ENCODE peak calls at places on chromosome 1, in ten cellular contexts. F is mucosa of descending colon, Q is kidney, R is H7, J is spleen, L is adipocyte, B is tibial nerve, X is A673, N is transverse colon, O is brain microvascular endothelial cell. U is an unnamed sample.
A peak's percentile ranks its signal among the peaks of the same experiment; 100 is the strongest.

GRCh38 chr1:1173793-1174415 is at the start of gene TTLL10:
- DNase-seq in O (no peak), F (peak; percentile 36), B (no peak), Q (peak; percentile 86), X (no peak), N (peak; percentile 40), J (peak; percentile 82), L (no peak), R (peak; percentile 95), U (no peak)

GRCh38 chr1:243575070-243575469 is 275.0 kb downstream of the AKT3 start:
- DNase-seq in O (no peak), Q (no peak), J (no peak), N (no peak), L (peak; percentile 17), X (peak; percentile 4), R (no peak), F (no peak), B (no peak), U (no peak)

GRCh38 chr1:154736840-154737239 is 128.9 kb upstream of the ADAR start:
- DNase-seq in L (no peak), N (no peak), Q (no peak), O (peak; percentile 93), R (no peak), J (no peak), X (no peak), F (no peak), B (no peak), U (peak; percentile 82)

GRCh38 chr1:152951711-152952110 is 4.7 kb downstream of the SPRR5 start:
- DNase-seq in Q (no peak), X (no peak), N (no peak), L (no peak), O (no peak), B (no peak), F (no peak), J (no peak), R (no peak), U (no peak)

GRCh38 chr1:102628008-102628736 is 480.1 kb downstream of the COL11A1 start:
- DNase-seq in O (peak; percentile 5), B (no peak), F (no peak), L (peak; percentile 26), X (peak; percentile 37), J (no peak), R (no peak), Q (no peak), N (no peak), U (no peak)

GRCh38 chr1:147669475-147670318 is 627 bp downstream of the ACP6 start:
- DNase-seq in J (peak; percentile 90), O (peak; percentile 34), X (peak; percentile 33), Q (peak; percentile 81), F (peak; percentile 56), B (peak; percentile 6), R (peak; percentile 77), N (peak; percentile 55), L (peak; percentile 62), U (peak; percentile 64)

GRCh38 chr1:6473974-6474814 is 8.2 kb upstream of the TNFRSF25 start:
- DNase-seq in X (no peak), B (no peak), Q (peak; percentile 78), L (no peak), N (peak; percentile 59), F (peak; percentile 75), O (no peak), R (peak; percentile 86), J (no peak), U (no peak)

GRCh38 chr1:204507317-204508105 is 8.7 kb upstream of the MDM4 start:
- DNase-seq in F (peak; percentile 28), N (no peak), B (no peak), L (peak; percentile 60), Q (no peak), J (no peak), X (peak; percentile 89), R (peak; percentile 58), O (peak; percentile 41), U (peak; percentile 15)

GRCh38 chr1:202890392-202890791 is 1.4 kb upstream of the RABIF start:
- DNase-seq in N (no peak), O (no peak), X (no peak), J (no peak), Q (no peak), F (no peak), L (no peak), R (no peak), B (no peak), U (no peak)

GRCh38 chr1:14788065-14788464 is 189.6 kb downstream of the KAZN start:
- DNase-seq in Q (no peak), J (peak; percentile 20), N (no peak), X (no peak), O (no peak), L (no peak), B (no peak), R (no peak), F (no peak), U (no peak)

GRCh38 chr1:110151175-110151715 is 951 bp downstream of the SLC6A17 start:
- DNase-seq in F (no peak), Q (no peak), R (peak; percentile 78), X (no peak), J (peak; percentile 27), O (no peak), B (no peak), L (peak; percentile 17), N (no peak), U (no peak)

GRCh38 chr1:56644064-56644940 is 812 bp upstream of the PRKAA2 start:
- DNase-seq in N (peak; percentile 18), F (peak; percentile 23), R (no peak), L (peak; percentile 52), X (no peak), J (no peak), Q (no peak), B (no peak), O (peak; percentile 32), U (peak; percentile 19)

GRCh38 chr1:242556276-242556675 is 31.8 kb upstream of the PLD5 start:
- DNase-seq in R (no peak), X (no peak), Q (no peak), O (no peak), J (no peak), N (no peak), B (no peak), F (no peak), L (no peak), U (peak; percentile 4)

GRCh38 chr1:27744556-27744955 is 18.8 kb downstream of the FAM76A start:
- DNase-seq in F (no peak), N (no peak), B (no peak), L (no peak), Q (no peak), R (peak; percentile 24), J (no peak), X (no peak), O (no peak), U (no peak)

GRCh38 chr1:210587547-210587946 is 258.8 kb downstream of the HHAT start:
- DNase-seq in J (no peak), O (no peak), R (no peak), Q (no peak), F (no peak), X (no peak), B (no peak), N (no peak), L (no peak), U (no peak)
- H3K36me3 ChIP-seq in J (no peaks in the 10 kb centered on the region), O (no peaks in the 10 kb centered on the region), R (no peaks in the 10 kb centered on the region), Q (no peaks in the 10 kb centered on the region), F (no peaks in the 10 kb centered on the region), X (no peaks in the 10 kb centered on the region), B (no peaks in the 10 kb centered on the region), N (no peaks in the 10 kb centered on the region), L (no peaks in the 10 kb centered on the region), U (no peaks in the 10 kb centered on the region)

GRCh38 chr1:10641976-10642375 is 154.5 kb downstream of the CASZ1 start:
- DNase-seq in L (no peak), N (no peak), B (no peak), R (peak; percentile 75), Q (no peak), O (no peak), X (no peak), J (no peak), F (no peak), U (no peak)

GRCh38 chr1:10639301-10640078 is 157.0 kb downstream of the CASZ1 start:
- DNase-seq in O (no peak), L (no peak), Q (no peak), J (no peak), X (no peak), B (no peak), R (peak; percentile 93), F (no peak), N (no peak), U (no peak)

GRCh38 chr1:10638559-10639300 is 157.7 kb downstream of the CASZ1 start:
- DNase-seq in L (peak; percentile 24), Q (no peak), B (no peak), X (no peak), F (no peak), J (no peak), O (no peak), N (no peak), R (peak; percentile 90), U (no peak)

GRCh38 chr1:10640843-10641553 is 155.4 kb downstream of the CASZ1 start:
- DNase-seq in O (no peak), R (no peak), L (no peak), Q (no peak), J (no peak), B (no peak), N (no peak), X (no peak), F (no peak), U (no peak)

GRCh38 chr1:10640079-10640578 is 156.3 kb downstream of the CASZ1 start:
- DNase-seq in O (no peak), L (no peak), Q (no peak), F (peak; percentile 19), J (no peak), B (no peak), X (peak; percentile 70), R (peak; percentile 92), N (no peak), U (no peak)
- H3K36me3 ChIP-seq in O (no peaks in the 10 kb centered on the region), L (no peaks in the 10 kb centered on the region), Q (peaks cover 8% of the 10 kb centered on the region), F (no peaks in the 10 kb centered on the region), J (peaks cover 5% of the 10 kb centered on the region), B (no peaks in the 10 kb centered on the region), X (no peaks in the 10 kb centered on the region), R (no peaks in the 10 kb centered on the region), N (no peaks in the 10 kb centered on the region), U (peaks cover 21% of the 10 kb centered on the region)

DNA sequence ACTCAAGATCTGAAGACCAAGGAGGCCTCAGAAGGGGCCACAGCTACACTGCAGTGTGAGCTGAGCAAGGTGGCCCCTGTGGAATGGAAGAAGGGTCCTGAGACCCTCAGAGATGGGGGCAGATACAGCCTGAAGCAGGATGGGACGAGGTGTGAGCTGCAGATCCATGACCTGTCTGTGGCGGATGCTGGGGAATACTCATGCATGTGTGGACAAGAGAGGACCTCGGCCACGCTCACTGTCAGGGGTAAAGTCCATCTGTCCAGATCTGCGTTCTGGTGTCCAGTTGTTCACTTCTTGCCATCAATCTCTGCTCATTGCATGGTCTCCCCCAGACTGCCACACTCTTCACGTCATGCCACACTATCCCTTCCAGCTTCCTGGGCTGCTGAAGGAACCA is 90.6 kb downstream of the OBSCN start:
- DNase-seq in B (no peak), F (no peak), X (no peak), Q (no peak), O (no peak), L (no peak), R (no peak), N (no peak), J (peak; percentile 29), U (no peak)
- H3K36me3 ChIP-seq in B (no peaks in the 10 kb centered on the region), F (no peaks in the 10 kb centered on the region), X (peaks cover 9% of the 10 kb centered on the region), Q (no peaks in the 10 kb centered on the region), O (no peaks in the 10 kb centered on the region), L (no peaks in the 10 kb centered on the region), R (peaks cover 1% of the 10 kb centered on the region), N (no peaks in the 10 kb centered on the region), J (no peaks in the 10 kb centered on the region), U (no peaks in the 10 kb centered on the region)

DNA sequence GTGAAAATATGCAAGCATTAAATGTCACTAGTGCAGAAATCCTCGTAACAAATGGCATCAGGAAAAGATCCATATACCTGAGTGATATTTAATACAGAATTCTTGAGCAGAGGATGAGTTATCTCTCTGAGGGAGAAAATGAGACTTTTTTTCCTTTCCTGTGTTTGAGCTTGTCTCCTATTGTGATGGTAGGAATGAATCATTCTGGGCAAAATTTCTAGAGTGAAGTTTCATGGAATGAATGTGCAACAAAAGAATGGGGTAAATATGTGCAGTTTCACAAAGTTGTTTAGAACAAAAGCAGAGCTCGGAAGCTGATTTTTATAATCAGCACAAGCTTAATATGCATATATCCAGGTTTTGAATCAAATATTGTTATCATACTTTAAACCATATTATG is 4.6 kb downstream of the CTPS1 start:
- DNase-seq in J (no peak), B (no peak), X (no peak), R (no peak), N (no peak), Q (no peak), F (no peak), L (peak; percentile 73), O (no peak), U (peak; percentile 79)
- H3K36me3 ChIP-seq in J (peaks cover 18% of the 10 kb centered on the region), B (no peaks in the 10 kb centered on the region), X (peaks cover 56% of the 10 kb centered on the region), R (peaks cover 28% of the 10 kb centered on the region), N (no peaks in the 10 kb centered on the region), Q (peaks cover 13% of the 10 kb centered on the region), F (no peaks in the 10 kb centered on the region), L (peaks cover 49% of the 10 kb centered on the region), O (peaks cover 58% of the 10 kb centered on the region), U (peaks cover 23% of the 10 kb centered on the region)